ENCODE peak calls at places on chromosomes 16 and 17, in ten cellular contexts. R is nucleus accumbens; H is NCI-H345; Z is mesothelial cell of epicardium; X is stimulated activated CD8-positive, alpha-beta memory T cell treated with anti-CD3 and anti-CD28 coated beads, Interleukin-4, amount 100 ng/mL, for 48 hours; T is activated T-cell treated with anti-CD3 and anti-CD28 coated beads for 24 hours; K is activated CD8-positive, alpha-beta memory T cell treated with anti-CD3 and anti-CD28 coated beads, Interleukin-2, amount 10 ng/mL, durations not matched to agents 7 days and 5 days; V is NCI-H1048; M is A549; C is naive thymus-derived CD4-positive, alpha-beta T cell. Q is an unnamed sample.

GRCh38 chr16:31253642-31254045 is 6.1 kb upstream of the ITGAM start:
- DNase-seq in R (no peak), T (peak), M (peak), C (no peak), X (peak), K (peak), Z (no peak), V (no peak), H (no peak), Q (peak)

GRCh38 chr17:1002771-1003555 is 6.0 kb downstream of the TIMM22 start:
- DNase-seq in M (no peak), K (no peak), V (no peak), H (no peak), R (peak), Z (no peak), X (no peak), C (no peak), T (no peak), Q (peak)

GRCh38 chr16:68033101-68033500 is 10.0 kb downstream of the DUS2 start:
- DNase-seq in T (no peak), K (no peak), C (no peak), M (no peak), Z (no peak), R (no peak), V (no peak), X (no peak), H (no peak), Q (no peak)

GRCh38 chr16:9840761-9841665 is 341.2 kb downstream of the GRIN2A start:
- DNase-seq in T (no peak), C (no peak), X (no peak), Z (no peak), V (no peak), R (no peak), M (no peak), H (no peak), K (no peak), Q (no peak)

GRCh38 chr16:84423416-84423837 is 55.1 kb downstream of the ATP2C2 start:
- DNase-seq in H (no peak), Z (no peak), M (peak), V (no peak), T (no peak), R (no peak), K (no peak), X (no peak), C (no peak), Q (peak)

GRCh38 chr16:11398851-11399250 is 53.6 kb downstream of the RMI2 start:
- DNase-seq in Z (no peak), K (no peak), V (no peak), R (no peak), X (no peak), C (no peak), H (no peak), T (no peak), M (no peak), Q (no peak)

GRCh38 chr17:74663566-74663965 is 40.0 kb upstream of the CD300E start:
- DNase-seq in C (no peak), R (no peak), M (no peak), T (no peak), X (no peak), Z (no peak), V (no peak), H (no peak), K (no peak), Q (no peak)

GRCh38 chr16:9384141-9384540 is 292.7 kb downstream of the HAPSTR1 start:
- DNase-seq in K (no peak), M (no peak), T (no peak), V (no peak), C (no peak), H (no peak), X (no peak), R (no peak), Z (no peak), Q (no peak)

GRCh38 chr16:23120562-23120961 is 28.7 kb downstream of the USP31 start:
- DNase-seq in K (no peak), T (no peak), H (no peak), X (no peak), C (no peak), V (no peak), M (no peak), R (no peak), Z (no peak), Q (no peak)

GRCh38 chr17:48930435-48930873 is 14.2 kb downstream of the SNF8 start:
- DNase-seq in K (no peak), H (no peak), Z (no peak), V (no peak), R (no peak), M (no peak), X (no peak), T (no peak), C (no peak), Q (no peak)

GRCh38 chr17:76537288-76537577 is 276 bp downstream of the CYGB start:
- DNase-seq in R (no peak), Z (no peak), C (no peak), H (no peak), T (no peak), V (no peak), K (no peak), X (no peak), M (no peak), Q (peak)

Q was measured in osteoblast.